ENCODE peak calls at places on chromosomes 11 and 22, in nine cellular contexts. One of them, this sample, is unnamed.

GRCh38 chr11:72328366-72329224 is 84.6 kb upstream of the PHOX2A start:
- DNase-seq in AG04449: no peak
- DNase-seq in keratinocyte: no peak
- DNase-seq in IMR-90: peak; percentile 42
- DNase-seq in esophagus muscularis mucosa: no peak
- DNase-seq in kidney: no peak
- DNase-seq in esophagus squamous epithelium: no peak
- DNase-seq in Jurkat, Clone E6-1: no peak
- DNase-seq in mucosa of descending colon: no peak
- DNase-seq in this sample: no peak

GRCh38 chr22:50270302-50271010 is at the start of gene MAPK11:
- DNase-seq in Jurkat, Clone E6-1: no peak
- DNase-seq in mucosa of descending colon: peak; percentile 85
- DNase-seq in esophagus muscularis mucosa: no peak
- DNase-seq in IMR-90: peak; percentile 61
- DNase-seq in kidney: peak; percentile 92
- DNase-seq in AG04449: no peak
- DNase-seq in keratinocyte: no peak
- DNase-seq in esophagus squamous epithelium: no peak
- DNase-seq in this sample: no peak

GRCh38 chr22:50583294-50583865 is 731 bp upstream of the CHKB start:
- DNase-seq in esophagus squamous epithelium: no peak
- DNase-seq in esophagus muscularis mucosa: no peak
- DNase-seq in IMR-90: no peak
- DNase-seq in keratinocyte: no peak
- DNase-seq in kidney: no peak
- DNase-seq in mucosa of descending colon: no peak
- DNase-seq in Jurkat, Clone E6-1: no peak
- DNase-seq in AG04449: no peak
- DNase-seq in this sample: no peak

GRCh38 chr11:26931248-26931631 is 62.7 kb upstream of the FIBIN start:
- DNase-seq in Jurkat, Clone E6-1: no peak
- DNase-seq in mucosa of descending colon: no peak
- DNase-seq in kidney: no peak
- DNase-seq in IMR-90: peak; percentile 30
- DNase-seq in esophagus muscularis mucosa: no peak
- DNase-seq in AG04449: no peak
- DNase-seq in esophagus squamous epithelium: no peak
- DNase-seq in keratinocyte: no peak
- DNase-seq in this sample: peak; percentile 70

GRCh38 chr11:45929486-45930030 is 7.1 kb downstream of the LARGE2 start:
- DNase-seq in esophagus squamous epithelium: no peak
- DNase-seq in AG04449: no peak
- DNase-seq in mucosa of descending colon: no peak
- DNase-seq in keratinocyte: no peak
- DNase-seq in kidney: no peak
- DNase-seq in IMR-90: no peak
- DNase-seq in Jurkat, Clone E6-1: no peak
- DNase-seq in esophagus muscularis mucosa: no peak
- DNase-seq in this sample: no peak

GRCh38 chr11:46827995-46828394 is 18.1 kb downstream of the CKAP5 start:
- DNase-seq in esophagus muscularis mucosa: no peak
- DNase-seq in kidney: no peak
- DNase-seq in AG04449: no peak
- DNase-seq in IMR-90: peak; percentile 35
- DNase-seq in mucosa of descending colon: no peak
- DNase-seq in Jurkat, Clone E6-1: no peak
- DNase-seq in esophagus squamous epithelium: no peak
- DNase-seq in keratinocyte: no peak
- DNase-seq in this sample: no peak

GRCh38 chr11:80970016-80970516 is 1529.2 kb upstream of the TENM4 start:
- DNase-seq in keratinocyte: no peak
- DNase-seq in IMR-90: no peak
- DNase-seq in Jurkat, Clone E6-1: no peak
- DNase-seq in esophagus muscularis mucosa: no peak
- DNase-seq in AG04449: no peak
- DNase-seq in esophagus squamous epithelium: no peak
- DNase-seq in mucosa of descending colon: no peak
- DNase-seq in kidney: no peak
- DNase-seq in this sample: no peak

GRCh38 chr11:9689721-9690120 is 25.8 kb downstream of the SWAP70 start:
- DNase-seq in keratinocyte: no peak
- DNase-seq in Jurkat, Clone E6-1: no peak
- DNase-seq in IMR-90: no peak
- DNase-seq in esophagus muscularis mucosa: no peak
- DNase-seq in AG04449: no peak
- DNase-seq in mucosa of descending colon: no peak
- DNase-seq in kidney: no peak
- DNase-seq in esophagus squamous epithelium: no peak
- DNase-seq in this sample: no peak

GRCh38 chr11:69950120-69950519 is 128.0 kb upstream of the ANO1 start:
- DNase-seq in keratinocyte: no peak
- DNase-seq in AG04449: no peak
- DNase-seq in esophagus squamous epithelium: no peak
- DNase-seq in esophagus muscularis mucosa: no peak
- DNase-seq in IMR-90: peak; percentile 31
- DNase-seq in mucosa of descending colon: peak; percentile 45
- DNase-seq in Jurkat, Clone E6-1: peak; percentile 22
- DNase-seq in kidney: peak; percentile 70
- DNase-seq in this sample: no peak

GRCh38 chr11:843818-844692 is 1.4 kb downstream of the TSPAN4 start:
- DNase-seq in esophagus muscularis mucosa: peak; percentile 99
- DNase-seq in AG04449: peak; percentile 84
- DNase-seq in keratinocyte: no peak
- DNase-seq in kidney: peak; percentile 98
- DNase-seq in esophagus squamous epithelium: no peak
- DNase-seq in IMR-90: peak; percentile 90
- DNase-seq in Jurkat, Clone E6-1: no peak
- DNase-seq in mucosa of descending colon: peak; percentile 90
- DNase-seq in this sample: peak; percentile 83

GRCh38 chr11:843086-843704 is 543 bp downstream of the TSPAN4 start:
- DNase-seq in keratinocyte: no peak
- DNase-seq in IMR-90: no peak
- DNase-seq in Jurkat, Clone E6-1: no peak
- DNase-seq in esophagus squamous epithelium: no peak
- DNase-seq in AG04449: no peak
- DNase-seq in mucosa of descending colon: peak; percentile 71
- DNase-seq in esophagus muscularis mucosa: no peak
- DNase-seq in kidney: no peak
- DNase-seq in this sample: no peak

GRCh38 chr11:845872-846271 is 3.2 kb downstream of the TSPAN4 start:
- DNase-seq in kidney: no peak
- DNase-seq in esophagus muscularis mucosa: no peak
- DNase-seq in esophagus squamous epithelium: no peak
- DNase-seq in keratinocyte: no peak
- DNase-seq in AG04449: no peak
- DNase-seq in Jurkat, Clone E6-1: no peak
- DNase-seq in IMR-90: no peak
- DNase-seq in mucosa of descending colon: no peak
- DNase-seq in this sample: no peak

GRCh38 chr11:846496-847098 is 3.9 kb downstream of the TSPAN4 start:
- DNase-seq in IMR-90: peak; percentile 53
- DNase-seq in esophagus muscularis mucosa: no peak
- DNase-seq in kidney: no peak
- DNase-seq in mucosa of descending colon: no peak
- DNase-seq in AG04449: no peak
- DNase-seq in Jurkat, Clone E6-1: no peak
- DNase-seq in esophagus squamous epithelium: no peak
- DNase-seq in keratinocyte: no peak
- DNase-seq in this sample: no peak

DNA sequence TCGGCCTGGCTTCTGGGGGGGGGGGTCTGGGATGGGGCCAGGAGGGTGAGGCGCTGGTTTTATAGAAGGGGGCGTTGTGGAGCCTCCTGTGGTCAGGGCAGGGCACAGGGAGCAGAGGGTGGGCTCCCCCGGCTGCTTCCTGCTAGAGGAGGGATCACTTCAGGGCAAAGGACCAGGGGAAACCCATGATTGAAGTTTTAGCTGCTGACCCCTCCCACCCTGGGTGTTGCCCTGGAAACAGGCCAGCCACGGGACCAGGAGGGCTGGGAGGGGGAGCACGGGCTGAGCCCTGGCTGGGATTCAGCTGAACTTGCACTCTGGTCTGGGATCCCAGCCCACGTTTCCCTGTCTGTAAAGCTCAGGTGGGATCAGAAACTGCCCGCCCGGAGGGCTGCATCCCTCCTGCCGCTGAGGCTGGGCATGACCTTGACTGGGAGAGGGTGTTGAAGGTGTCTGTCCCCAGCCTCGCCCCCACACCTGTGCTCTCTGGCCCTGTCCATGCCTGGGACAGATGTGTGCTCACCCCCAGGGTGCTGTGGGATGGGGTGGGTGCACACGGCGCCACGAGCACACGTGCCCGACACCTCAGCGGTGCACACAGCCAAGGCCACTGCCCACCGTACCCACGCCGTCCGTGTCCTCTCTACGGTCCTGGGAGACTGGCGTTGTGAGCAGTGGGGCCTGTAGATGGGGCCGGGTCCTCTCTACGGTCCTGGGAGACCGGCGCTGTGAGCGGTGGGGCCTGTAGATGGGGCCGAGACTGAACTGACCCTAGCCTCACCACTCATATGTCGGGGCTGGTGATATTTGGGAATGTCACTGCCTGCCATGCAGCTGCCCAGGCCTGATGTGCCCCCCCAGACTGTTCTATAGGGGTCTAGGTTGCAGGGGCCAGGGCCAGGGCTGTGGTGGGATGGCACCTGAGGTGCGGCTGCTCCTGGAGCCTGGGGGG is 2.3 kb downstream of the TSPAN4 start:
- DNase-seq in esophagus squamous epithelium: no peak
- DNase-seq in IMR-90: peak; percentile 87
- DNase-seq in Jurkat, Clone E6-1: peak; percentile 78
- DNase-seq in mucosa of descending colon: peak; percentile 86
- DNase-seq in AG04449: peak; percentile 69
- DNase-seq in esophagus muscularis mucosa: peak; percentile 98
- DNase-seq in kidney: peak; percentile 98
- DNase-seq in keratinocyte: no peak
- DNase-seq in this sample: peak; percentile 80
- H3K4me3 ChIP-seq in esophagus squamous epithelium: peak overlapping the region; percentile 89
- H3K4me3 ChIP-seq in IMR-90: peak overlapping the region; percentile 98
- H3K4me3 ChIP-seq in Jurkat, Clone E6-1: no peak overlapping the region
- H3K4me3 ChIP-seq in mucosa of descending colon: no peak overlapping the region
- H3K4me3 ChIP-seq in AG04449: peak overlapping the region; percentile 86
- H3K4me3 ChIP-seq in esophagus muscularis mucosa: peak overlapping the region; percentile 80
- H3K4me3 ChIP-seq in kidney: peak overlapping the region; percentile 80
- H3K4me3 ChIP-seq in keratinocyte: peak overlapping the region; percentile 36
- H3K4me3 ChIP-seq in this sample: peak overlapping the region; percentile 96

GRCh38 chr11:99884750-99885149 is 802.3 kb upstream of the ARHGAP42 start:
- DNase-seq in esophagus squamous epithelium: no peak
- DNase-seq in esophagus muscularis mucosa: no peak
- DNase-seq in AG04449: no peak
- DNase-seq in IMR-90: no peak
- DNase-seq in Jurkat, Clone E6-1: no peak
- DNase-seq in kidney: no peak
- DNase-seq in keratinocyte: no peak
- DNase-seq in mucosa of descending colon: no peak
- DNase-seq in this sample: no peak
- H3K4me3 ChIP-seq in esophagus squamous epithelium: no peak overlapping the region
- H3K4me3 ChIP-seq in esophagus muscularis mucosa: no peak overlapping the region
- H3K4me3 ChIP-seq in AG04449: no peak overlapping the region
- H3K4me3 ChIP-seq in IMR-90: no peak overlapping the region
- H3K4me3 ChIP-seq in Jurkat, Clone E6-1: no peak overlapping the region
- H3K4me3 ChIP-seq in kidney: no peak overlapping the region
- H3K4me3 ChIP-seq in keratinocyte: no peak overlapping the region
- H3K4me3 ChIP-seq in mucosa of descending colon: no peak overlapping the region
- H3K4me3 ChIP-seq in this sample: no peak overlapping the region

GRCh38 chr11:14974021-14974698 is 2.0 kb upstream of the CALCA start:
- DNase-seq in esophagus squamous epithelium: no peak
- DNase-seq in kidney: no peak
- DNase-seq in Jurkat, Clone E6-1: no peak
- DNase-seq in AG04449: no peak
- DNase-seq in mucosa of descending colon: no peak
- DNase-seq in IMR-90: no peak
- DNase-seq in esophagus muscularis mucosa: no peak
- DNase-seq in keratinocyte: no peak
- DNase-seq in this sample: no peak
- H3K4me3 ChIP-seq in esophagus squamous epithelium: peak overlapping the region; percentile 55
- H3K4me3 ChIP-seq in kidney: peak overlapping the region; percentile 43
- H3K4me3 ChIP-seq in Jurkat, Clone E6-1: no peak overlapping the region
- H3K4me3 ChIP-seq in AG04449: no peak overlapping the region
- H3K4me3 ChIP-seq in mucosa of descending colon: no peak overlapping the region
- H3K4me3 ChIP-seq in IMR-90: no peak overlapping the region
- H3K4me3 ChIP-seq in esophagus muscularis mucosa: peak overlapping the region; percentile 40
- H3K4me3 ChIP-seq in keratinocyte: no peak overlapping the region
- H3K4me3 ChIP-seq in this sample: no peak overlapping the region

GRCh38 chr22:23202812-23203451 is 22.6 kb downstream of the BCR start:
- DNase-seq in Jurkat, Clone E6-1: no peak
- DNase-seq in esophagus squamous epithelium: no peak
- DNase-seq in mucosa of descending colon: no peak
- DNase-seq in esophagus muscularis mucosa: no peak
- DNase-seq in IMR-90: no peak
- DNase-seq in kidney: peak; percentile 4
- DNase-seq in keratinocyte: no peak
- DNase-seq in AG04449: no peak
- DNase-seq in this sample: no peak

GRCh38 chr22:23204125-23204488 is 23.8 kb downstream of the BCR start:
- DNase-seq in esophagus muscularis mucosa: no peak
- DNase-seq in keratinocyte: no peak
- DNase-seq in esophagus squamous epithelium: no peak
- DNase-seq in Jurkat, Clone E6-1: no peak
- DNase-seq in kidney: no peak
- DNase-seq in IMR-90: no peak
- DNase-seq in mucosa of descending colon: no peak
- DNase-seq in AG04449: no peak
- DNase-seq in this sample: no peak

GRCh38 chr22:23205330-23205729 is 25.0 kb downstream of the BCR start:
- DNase-seq in keratinocyte: no peak
- DNase-seq in mucosa of descending colon: no peak
- DNase-seq in AG04449: no peak
- DNase-seq in kidney: no peak
- DNase-seq in esophagus squamous epithelium: no peak
- DNase-seq in IMR-90: no peak
- DNase-seq in esophagus muscularis mucosa: no peak
- DNase-seq in Jurkat, Clone E6-1: no peak
- DNase-seq in this sample: no peak

GRCh38 chr22:23204541-23205157 is 24.3 kb downstream of the BCR start:
- DNase-seq in kidney: peak; percentile 92
- DNase-seq in mucosa of descending colon: no peak
- DNase-seq in esophagus muscularis mucosa: no peak
- DNase-seq in IMR-90: no peak
- DNase-seq in AG04449: no peak
- DNase-seq in esophagus squamous epithelium: no peak
- DNase-seq in keratinocyte: no peak
- DNase-seq in Jurkat, Clone E6-1: no peak
- DNase-seq in this sample: no peak

DNA sequence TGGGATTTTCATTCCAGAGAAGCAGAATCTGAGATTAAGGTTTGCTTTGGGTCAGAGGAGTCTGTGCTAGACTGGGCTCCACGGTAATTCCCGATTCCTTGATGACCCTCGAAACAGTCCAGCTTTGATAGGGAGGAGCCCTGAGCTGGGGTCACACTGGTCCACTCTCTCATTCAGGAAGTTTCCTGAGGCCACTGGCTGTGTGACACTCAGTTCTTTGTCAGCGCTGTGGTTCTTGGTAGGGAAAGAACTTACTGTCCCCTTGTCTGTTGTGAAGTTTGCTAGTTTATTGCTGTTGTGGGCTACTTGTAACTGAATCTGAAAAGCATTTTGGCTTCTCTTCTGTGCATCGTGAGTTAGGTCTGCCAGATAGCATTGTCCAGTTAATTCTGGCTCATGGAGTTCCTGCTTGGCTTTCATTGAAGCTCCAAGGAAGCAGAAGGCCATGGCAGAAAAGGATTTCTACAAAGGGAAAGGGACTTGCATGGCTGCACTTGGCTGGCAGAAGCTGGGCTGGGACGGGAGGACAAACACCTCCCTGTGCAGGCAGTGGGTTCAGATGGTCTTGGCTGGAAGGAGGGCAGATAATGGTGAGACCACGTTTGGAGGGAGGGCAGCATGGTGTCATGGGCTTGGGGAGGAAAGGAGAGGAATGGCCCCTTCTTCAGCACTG is 23.3 kb downstream of the BCR start:
- DNase-seq in esophagus squamous epithelium: no peak
- DNase-seq in Jurkat, Clone E6-1: no peak
- DNase-seq in IMR-90: no peak
- DNase-seq in AG04449: no peak
- DNase-seq in keratinocyte: no peak
- DNase-seq in esophagus muscularis mucosa: no peak
- DNase-seq in mucosa of descending colon: no peak
- DNase-seq in kidney: peak; percentile 58
- DNase-seq in this sample: no peak
- H3K4me3 ChIP-seq in esophagus squamous epithelium: no peak overlapping the region
- H3K4me3 ChIP-seq in Jurkat, Clone E6-1: no peak overlapping the region
- H3K4me3 ChIP-seq in IMR-90: no peak overlapping the region
- H3K4me3 ChIP-seq in AG04449: no peak overlapping the region
- H3K4me3 ChIP-seq in keratinocyte: no peak overlapping the region
- H3K4me3 ChIP-seq in esophagus muscularis mucosa: no peak overlapping the region
- H3K4me3 ChIP-seq in mucosa of descending colon: no peak overlapping the region
- H3K4me3 ChIP-seq in kidney: no peak overlapping the region
- H3K4me3 ChIP-seq in this sample: no peak overlapping the region

This sample was measured in BJ.